ENCODE peak calls at places on chromosomes 16 and 17, in six cellular contexts. Y is foreskin keratinocyte; B is heart right ventricle; H is aorta; E is CD4-positive, CD25-positive, alpha-beta regulatory T cell; U is lower lobe of right lung. K is an unnamed sample.

GRCh38 chr17:73203135-73203787 is 10.4 kb downstream of the COG1 start:
- ATAC-seq in Y (no peak), B (peak), H (no peak), E (peak), U (peak), K (peak)

GRCh38 chr17:2060681-2061440 is 6.0 kb downstream of the HIC1 start:
- ATAC-seq in Y (no peak), B (peak), H (peak), E (no peak), U (no peak), K (peak)

GRCh38 chr16:81838794-81839193 is 59.7 kb downstream of the PLCG2 start:
- ATAC-seq in Y (peak), B (no peak), H (no peak), E (no peak), U (no peak), K (no peak)

GRCh38 chr17:15432807-15433547 is 34.4 kb downstream of the CDRT4 start:
- ATAC-seq in Y (no peak), B (no peak), H (no peak), E (no peak), U (peak), K (peak)

GRCh38 chr16:88721815-88722755 is 15.8 kb downstream of the CTU2 start:
- ATAC-seq in Y (no peak), B (no peak), H (no peak), E (no peak), U (no peak), K (no peak)

GRCh38 chr16:539901-540530 is 12.5 kb downstream of the CAPN15 start:
- ATAC-seq in Y (no peak), B (no peak), H (no peak), E (no peak), U (no peak), K (no peak)

GRCh38 chr16:66223176-66223780 is 143.2 kb upstream of the CDH5 start:
- ATAC-seq in Y (peak), B (no peak), H (no peak), E (no peak), U (no peak), K (no peak)

GRCh38 chr17:56820207-56820606 is 13.5 kb downstream of the C17orf67 start:
- ATAC-seq in Y (no peak), B (no peak), H (no peak), E (no peak), U (no peak), K (no peak)

GRCh38 chr16:85402910-85403692 is 210.0 kb upstream of the GSE1 start:
- ATAC-seq in Y (no peak), B (peak), H (peak), E (no peak), U (peak), K (no peak)

GRCh38 chr17:2068101-2068518 is 13.2 kb downstream of the HIC1 start:
- ATAC-seq in Y (no peak), B (no peak), H (no peak), E (no peak), U (no peak), K (peak)

GRCh38 chr16:87839542-87840461 is 29.5 kb downstream of the SLC7A5 start:
- ATAC-seq in Y (no peak), B (no peak), H (no peak), E (no peak), U (no peak), K (no peak)

GRCh38 chr17:48985436-48986245 is 11.5 kb upstream of the IGF2BP1 start:
- ATAC-seq in Y (no peak), B (no peak), H (no peak), E (no peak), U (no peak), K (no peak)

GRCh38 chr17:64969046-64969501 is 49.8 kb upstream of the LRRC37A3 start:
- ATAC-seq in Y (no peak), B (no peak), H (no peak), E (no peak), U (no peak), K (no peak)

GRCh38 chr16:61929801-61930200 is 106.4 kb downstream of the CDH8 start:
- ATAC-seq in Y (no peak), B (no peak), H (no peak), E (no peak), U (no peak), K (no peak)

GRCh38 chr17:79874329-79874981 is 35.2 kb upstream of the CBX4 start:
- ATAC-seq in Y (peak), B (no peak), H (no peak), E (peak), U (peak), K (no peak)

GRCh38 chr16:28321700-28322411 is 29.5 kb downstream of the SBK1 start:
- ATAC-seq in Y (peak), B (peak), H (no peak), E (no peak), U (peak), K (no peak)

GRCh38 chr16:23949630-23950290 is 114.0 kb downstream of the PRKCB start:
- ATAC-seq in Y (no peak), B (no peak), H (no peak), E (peak), U (peak), K (no peak)

GRCh38 chr16:2243031-2243528 is 6.8 kb downstream of the DNASE1L2 start:
- ATAC-seq in Y (no peak), B (no peak), H (no peak), E (no peak), U (no peak), K (no peak)

GRCh38 chr16:22425036-22425801 is 50.8 kb upstream of the CDR2 start:
- ATAC-seq in Y (no peak), B (peak), H (peak), E (no peak), U (peak), K (peak)

GRCh38 chr16:50796829-50797228 is 54.9 kb downstream of the CYLD start:
- ATAC-seq in Y (no peak), B (no peak), H (no peak), E (no peak), U (no peak), K (no peak)

GRCh38 chr17:50464736-50465135 is 3.9 kb downstream of the CHAD start:
- ATAC-seq in Y (no peak), B (no peak), H (no peak), E (no peak), U (no peak), K (no peak)

GRCh38 chr17:75722076-75722475 is 817 bp downstream of the ITGB4 start:
- ATAC-seq in Y (no peak), B (peak), H (no peak), E (no peak), U (peak), K (no peak)
- H3K27ac ChIP-seq in Y (peak), B (peak), H (no peak), E (no peak), U (peak), K (peak)

GRCh38 chr17:17750881-17751280 is 69.6 kb downstream of the RAI1 start:
- ATAC-seq in Y (no peak), B (no peak), H (no peak), E (no peak), U (no peak), K (no peak)

GRCh38 chr17:17748604-17749003 is 67.3 kb downstream of the RAI1 start:
- ATAC-seq in Y (no peak), B (no peak), H (no peak), E (no peak), U (no peak), K (no peak)

GRCh38 chr17:17751489-17751995 is 70.3 kb downstream of the RAI1 start:
- ATAC-seq in Y (peak), B (no peak), H (no peak), E (peak), U (no peak), K (no peak)

GRCh38 chr17:17749025-17749772 is 67.9 kb downstream of the RAI1 start:
- ATAC-seq in Y (no peak), B (no peak), H (no peak), E (no peak), U (no peak), K (no peak)

GRCh38 chr17:17749921-17750320 is 68.7 kb downstream of the RAI1 start:
- ATAC-seq in Y (peak), B (no peak), H (no peak), E (no peak), U (no peak), K (no peak)
- H3K27ac ChIP-seq in Y (no peak), B (peak), H (no peak), E (peak), U (no peak), K (peak)

GRCh38 chr17:77354721-77355455 is 214.1 kb downstream of the SEC14L1 start:
- ATAC-seq in Y (peak), B (no peak), H (peak), E (no peak), U (no peak), K (peak)
- H3K27ac ChIP-seq in Y (no peak), B (peak), H (no peak), E (no peak), U (peak), K (peak)

GRCh38 chr16:57773680-57774295 is 28.5 kb downstream of the KIFC3 start:
- ATAC-seq in Y (no peak), B (peak), H (no peak), E (no peak), U (peak), K (no peak)
- H3K27ac ChIP-seq in Y (no peak), B (no peak), H (no peak), E (no peak), U (no peak), K (no peak)

GRCh38 chr16:56226187-56226586 is 34.9 kb downstream of the GNAO1 start:
- ATAC-seq in Y (no peak), B (no peak), H (no peak), E (no peak), U (no peak), K (no peak)
- H3K27ac ChIP-seq in Y (no peak), B (no peak), H (no peak), E (no peak), U (no peak), K (no peak)

K was measured in gastroesophageal sphincter.